ENCODE peak calls at places on chromosome 17, in ten cellular contexts. B is Peyer's patch; W is stomach; N is thyroid gland; A is BJ; C is suprapubic skin; F is fibroblast of lung; S is CD8-positive, alpha-beta T cell; X is ascending aorta; G is adrenal gland. H is an unnamed sample.
A peak's percentile ranks its signal among the peaks of the same experiment; 100 is the strongest.

GRCh38 chr17:45794840-45795239 is 10.7 kb downstream of the CRHR1 start:
- DNase-seq in B (no peak), W (no peak), N (no peak), A (no peak), C (no peak), F (no peak), S (no peak), X (no peak), G (no peak), H (no peak)

GRCh38 chr17:1762233-1762905 is 509 bp downstream of the SERPINF1 start:
- DNase-seq in B (no peak), W (no peak), N (no peak), A (no peak), C (no peak), F (peak; percentile 79), S (no peak), X (no peak), G (no peak), H (no peak)

GRCh38 chr17:82592289-82592683 is 56.0 kb downstream of the WDR45B start:
- DNase-seq in B (no peak), W (peak; percentile 57), N (peak; percentile 51), A (no peak), C (no peak), F (peak; percentile 6), S (no peak), X (no peak), G (no peak), H (peak; percentile 35)

GRCh38 chr17:79548116-79548515 is 62.7 kb downstream of the RBFOX3 start:
- DNase-seq in B (no peak), W (no peak), N (no peak), A (no peak), C (peak; percentile 46), F (no peak), S (no peak), X (no peak), G (no peak), H (no peak)

GRCh38 chr17:10162034-10162433 is 36.4 kb downstream of the GAS7 start:
- DNase-seq in B (no peak), W (no peak), N (no peak), A (no peak), C (no peak), F (no peak), S (no peak), X (no peak), G (no peak), H (no peak)

GRCh38 chr17:72419866-72420774 is 299.3 kb downstream of the SOX9 start:
- DNase-seq in B (no peak), W (no peak), N (peak; percentile 36), A (no peak), C (no peak), F (no peak), S (no peak), X (no peak), G (no peak), H (no peak)

GRCh38 chr17:10516065-10516464 is 2.3 kb downstream of the MYH1 start:
- DNase-seq in B (no peak), W (no peak), N (no peak), A (no peak), C (no peak), F (no peak), S (no peak), X (no peak), G (no peak), H (no peak)

GRCh38 chr17:8141046-8141445 is 11.2 kb downstream of the PER1 start:
- DNase-seq in B (no peak), W (no peak), N (no peak), A (no peak), C (peak; percentile 70), F (no peak), S (no peak), X (no peak), G (no peak), H (no peak)

GRCh38 chr17:67435122-67435521 is 58.0 kb downstream of the PITPNC1 start:
- DNase-seq in B (peak; percentile 55), W (peak; percentile 34), N (no peak), A (no peak), C (no peak), F (no peak), S (peak; percentile 69), X (peak; percentile 66), G (peak; percentile 41), H (no peak)

GRCh38 chr17:40818343-40818732 is 4.1 kb downstream of the KRT10 start:
- DNase-seq in B (no peak), W (no peak), N (no peak), A (no peak), C (no peak), F (peak; percentile 8), S (no peak), X (no peak), G (no peak), H (no peak)

GRCh38 chr17:2433696-2434095 is 32.8 kb upstream of the MNT start:
- DNase-seq in B (no peak), W (no peak), N (no peak), A (no peak), C (no peak), F (no peak), S (no peak), X (no peak), G (no peak), H (peak; percentile 74)

GRCh38 chr17:21263351-21263750 is 10.1 kb upstream of the NATD1 start:
- DNase-seq in B (no peak), W (no peak), N (no peak), A (no peak), C (no peak), F (peak; percentile 42), S (no peak), X (no peak), G (peak; percentile 81), H (peak; percentile 96)

GRCh38 chr17:78374631-78375274 is 3.7 kb upstream of the PGS1 start:
- DNase-seq in B (no peak), W (no peak), N (no peak), A (no peak), C (no peak), F (peak; percentile 73), S (no peak), X (no peak), G (no peak), H (peak; percentile 72)

GRCh38 chr17:75825748-75826370 is 18.3 kb downstream of the UNC13D start:
- DNase-seq in B (no peak), W (no peak), N (no peak), A (no peak), C (no peak), F (no peak), S (no peak), X (no peak), G (no peak), H (no peak)

GRCh38 chr17:75826561-75827290 is 17.5 kb downstream of the UNC13D start:
- DNase-seq in B (no peak), W (no peak), N (no peak), A (no peak), C (no peak), F (no peak), S (no peak), X (no peak), G (no peak), H (no peak)

GRCh38 chr17:75824050-75824552 is 20.1 kb downstream of the UNC13D start:
- DNase-seq in B (no peak), W (no peak), N (no peak), A (no peak), C (no peak), F (no peak), S (no peak), X (no peak), G (no peak), H (no peak)

GRCh38 chr17:75823257-75824041 is 20.8 kb downstream of the UNC13D start:
- DNase-seq in B (no peak), W (no peak), N (no peak), A (no peak), C (peak; percentile 57), F (no peak), S (no peak), X (peak; percentile 57), G (no peak), H (no peak)

GRCh38 chr17:75824591-75825518 is 19.3 kb downstream of the UNC13D start:
- DNase-seq in B (no peak), W (no peak), N (no peak), A (no peak), C (no peak), F (no peak), S (no peak), X (peak; percentile 58), G (no peak), H (no peak)
- H3K36me3 ChIP-seq in B (peaks cover 54% of the 10 kb centered on the region), W (peaks cover 81% of the 10 kb centered on the region), N (peaks cover 29% of the 10 kb centered on the region), A (peaks cover 28% of the 10 kb centered on the region), C (peaks cover 52% of the 10 kb centered on the region), F (peaks cover 11% of the 10 kb centered on the region), S (peaks cover 18% of the 10 kb centered on the region), X (peaks cover 51% of the 10 kb centered on the region), G (no peaks in the 10 kb centered on the region), H (peaks cover 20% of the 10 kb centered on the region)

GRCh38 chr17:38749222-38750043 is 1.3 kb upstream of the PCGF2 start:
- DNase-seq in B (peak; percentile 50), W (peak; percentile 81), N (peak; percentile 96), A (peak; percentile 18), C (peak; percentile 92), F (peak; percentile 67), S (no peak), X (peak; percentile 89), G (peak; percentile 93), H (no peak)
- H3K4me3 ChIP-seq in B (peak overlapping the region; percentile 48), W (peak overlapping the region; percentile 83), N (peak overlapping the region; percentile 48), A (peak overlapping the region; percentile 94), C (peak overlapping the region; percentile 96), F (peak overlapping the region; percentile 81), S (peak overlapping the region; percentile 37), X (peak overlapping the region; percentile 83), G (no peak overlapping the region), H (peak overlapping the region; percentile 89)

GRCh38 chr17:44220211-44221071 is 966 bp upstream of the UBTF start:
- DNase-seq in B (peak; percentile 52), W (peak; percentile 52), N (peak; percentile 65), A (no peak), C (peak; percentile 75), F (peak; percentile 64), S (peak; percentile 79), X (no peak), G (peak; percentile 69), H (no peak)

GRCh38 chr17:44219126-44219635 is 294 bp downstream of the UBTF start:
- DNase-seq in B (peak; percentile 53), W (peak; percentile 71), N (peak; percentile 74), A (no peak), C (peak; percentile 82), F (peak; percentile 67), S (peak; percentile 83), X (peak; percentile 76), G (peak; percentile 68), H (peak; percentile 34)

GRCh38 chr17:44221072-44221861 is 1.8 kb upstream of the UBTF start:
- DNase-seq in B (peak; percentile 66), W (peak; percentile 82), N (peak; percentile 75), A (no peak), C (peak; percentile 89), F (peak; percentile 83), S (peak; percentile 80), X (peak; percentile 85), G (peak; percentile 82), H (peak; percentile 62)

GRCh38 chr17:44218344-44219125 is 940 bp downstream of the UBTF start:
- DNase-seq in B (peak; percentile 87), W (peak; percentile 91), N (peak; percentile 88), A (no peak), C (peak; percentile 88), F (peak; percentile 86), S (peak; percentile 93), X (peak; percentile 92), G (peak; percentile 89), H (peak; percentile 54)

GRCh38 chr17:44219636-44220210 is at the start of gene UBTF:
- DNase-seq in B (peak; percentile 69), W (peak; percentile 62), N (peak; percentile 73), A (no peak), C (peak; percentile 73), F (peak; percentile 61), S (peak; percentile 90), X (peak; percentile 76), G (peak; percentile 75), H (no peak)
- TF ChIP-seq CTCF in B (no peak), W (no peak), N (no peak), A (no peak), C (no peak), F (no peak), S (no peak), X (no peak), G (no peak), H (no peak)

GRCh38 chr17:35603674-35604073 is 16.6 kb downstream of the AP2B1 start:
- DNase-seq in B (no peak), W (no peak), N (no peak), A (no peak), C (no peak), F (no peak), S (no peak), X (no peak), G (no peak), H (no peak)
- H3K36me3 ChIP-seq in B (peaks cover 94% of the 10 kb centered on the region), W (peaks cover 100% of the 10 kb centered on the region), N (peaks cover 33% of the 10 kb centered on the region), A (peaks cover 5% of the 10 kb centered on the region), C (peaks cover 57% of the 10 kb centered on the region), F (peaks cover 8% of the 10 kb centered on the region), S (peaks cover 38% of the 10 kb centered on the region), X (peaks cover 80% of the 10 kb centered on the region), G (no peaks in the 10 kb centered on the region), H (peaks cover 9% of the 10 kb centered on the region)

H was measured in bronchial epithelial cell.